ENCODE peak calls at places on chromosomes 6 and 20, in five cellular contexts. One of them, this sample, is unnamed.
A peak's percentile ranks its signal among the peaks of the same experiment; 100 is the strongest.

GRCh38 chr20:58127731-58128130 is 100.7 kb downstream of the ANKRD60 start:
- DNase-seq in HCT116: peak; percentile 71
- DNase-seq in PC-9: peak; percentile 98
- DNase-seq in hepatocyte: no peak
- DNase-seq in keratinocyte: peak; percentile 99
- DNase-seq in this sample: peak; percentile 15

GRCh38 chr6:156904176-156904967 is 127.2 kb downstream of the ARID1B start:
- DNase-seq in HCT116: no peak
- DNase-seq in hepatocyte: no peak
- DNase-seq in PC-9: no peak
- DNase-seq in keratinocyte: no peak
- DNase-seq in this sample: no peak

GRCh38 chr6:75812560-75812959 is 63.5 kb downstream of the MYO6 start:
- DNase-seq in hepatocyte: no peak
- DNase-seq in keratinocyte: no peak
- DNase-seq in PC-9: no peak
- DNase-seq in HCT116: no peak
- DNase-seq in this sample: no peak

GRCh38 chr6:137873273-137873762 is 6.3 kb downstream of the TNFAIP3 start:
- DNase-seq in hepatocyte: peak; percentile 81
- DNase-seq in HCT116: no peak
- DNase-seq in PC-9: peak; percentile 53
- DNase-seq in keratinocyte: no peak
- DNase-seq in this sample: peak; percentile 64

GRCh38 chr20:32516985-32517873 is 67.9 kb downstream of the NOL4L start:
- DNase-seq in HCT116: no peak
- DNase-seq in PC-9: no peak
- DNase-seq in hepatocyte: no peak
- DNase-seq in keratinocyte: no peak
- DNase-seq in this sample: no peak

GRCh38 chr6:131754088-131754487 is 43.3 kb upstream of the CTAGE9 start:
- DNase-seq in PC-9: peak; percentile 20
- DNase-seq in hepatocyte: no peak
- DNase-seq in keratinocyte: no peak
- DNase-seq in HCT116: no peak
- DNase-seq in this sample: no peak

GRCh38 chr6:131116755-131117360 is 18.4 kb upstream of the AKAP7 start:
- DNase-seq in hepatocyte: peak; percentile 50
- DNase-seq in HCT116: peak; percentile 41
- DNase-seq in keratinocyte: no peak
- DNase-seq in PC-9: peak; percentile 52
- DNase-seq in this sample: peak; percentile 78

GRCh38 chr6:101545171-101545570 is 151.7 kb downstream of the GRIK2 start:
- DNase-seq in PC-9: no peak
- DNase-seq in hepatocyte: no peak
- DNase-seq in keratinocyte: no peak
- DNase-seq in HCT116: no peak
- DNase-seq in this sample: no peak

GRCh38 chr6:72653032-72653431 is 31.2 kb downstream of the KCNQ5 start:
- DNase-seq in hepatocyte: no peak
- DNase-seq in PC-9: no peak
- DNase-seq in keratinocyte: no peak
- DNase-seq in HCT116: no peak
- DNase-seq in this sample: no peak

GRCh38 chr20:62961310-62961783 is 8.8 kb downstream of the SLC17A9 start:
- DNase-seq in keratinocyte: no peak
- DNase-seq in hepatocyte: no peak
- DNase-seq in HCT116: no peak
- DNase-seq in PC-9: no peak
- DNase-seq in this sample: no peak

GRCh38 chr6:40579101-40579500 is 8.1 kb downstream of the LRFN2 start:
- DNase-seq in keratinocyte: no peak
- DNase-seq in PC-9: no peak
- DNase-seq in HCT116: no peak
- DNase-seq in hepatocyte: no peak
- DNase-seq in this sample: no peak

GRCh38 chr6:29627762-29628418 is 5.1 kb downstream of the GABBR1 start:
- DNase-seq in hepatocyte: peak; percentile 77
- DNase-seq in keratinocyte: no peak
- DNase-seq in HCT116: no peak
- DNase-seq in PC-9: no peak
- DNase-seq in this sample: peak; percentile 95

GRCh38 chr20:17808782-17809181 is 109.0 kb downstream of the BANF2 start:
- DNase-seq in PC-9: no peak
- DNase-seq in keratinocyte: no peak
- DNase-seq in HCT116: no peak
- DNase-seq in hepatocyte: no peak
- DNase-seq in this sample: no peak

GRCh38 chr6:104644848-104645247 is 214.9 kb downstream of the HACE1 start:
- DNase-seq in HCT116: no peak
- DNase-seq in hepatocyte: no peak
- DNase-seq in keratinocyte: no peak
- DNase-seq in PC-9: no peak
- DNase-seq in this sample: no peak
- TF ChIP-seq EZH2 in HCT116: no peak
- TF ChIP-seq EZH2 in hepatocyte: no peak
- TF ChIP-seq EZH2 in keratinocyte: no peak
- TF ChIP-seq EZH2 in PC-9: no peak
- TF ChIP-seq EZH2 in this sample: no peak

GRCh38 chr20:41290804-41291389 is 26.6 kb downstream of the ZHX3 start:
- DNase-seq in keratinocyte: no peak
- DNase-seq in hepatocyte: no peak
- DNase-seq in PC-9: no peak
- DNase-seq in HCT116: no peak
- DNase-seq in this sample: no peak

GRCh38 chr20:41293269-41294037 is 24.1 kb downstream of the ZHX3 start:
- DNase-seq in hepatocyte: no peak
- DNase-seq in keratinocyte: no peak
- DNase-seq in HCT116: no peak
- DNase-seq in PC-9: no peak
- DNase-seq in this sample: no peak
- TF ChIP-seq CTCF in hepatocyte: no peak
- TF ChIP-seq CTCF in keratinocyte: no peak
- TF ChIP-seq CTCF in HCT116: no peak
- TF ChIP-seq CTCF in PC-9: no peak
- TF ChIP-seq CTCF in this sample: no peak

DNA sequence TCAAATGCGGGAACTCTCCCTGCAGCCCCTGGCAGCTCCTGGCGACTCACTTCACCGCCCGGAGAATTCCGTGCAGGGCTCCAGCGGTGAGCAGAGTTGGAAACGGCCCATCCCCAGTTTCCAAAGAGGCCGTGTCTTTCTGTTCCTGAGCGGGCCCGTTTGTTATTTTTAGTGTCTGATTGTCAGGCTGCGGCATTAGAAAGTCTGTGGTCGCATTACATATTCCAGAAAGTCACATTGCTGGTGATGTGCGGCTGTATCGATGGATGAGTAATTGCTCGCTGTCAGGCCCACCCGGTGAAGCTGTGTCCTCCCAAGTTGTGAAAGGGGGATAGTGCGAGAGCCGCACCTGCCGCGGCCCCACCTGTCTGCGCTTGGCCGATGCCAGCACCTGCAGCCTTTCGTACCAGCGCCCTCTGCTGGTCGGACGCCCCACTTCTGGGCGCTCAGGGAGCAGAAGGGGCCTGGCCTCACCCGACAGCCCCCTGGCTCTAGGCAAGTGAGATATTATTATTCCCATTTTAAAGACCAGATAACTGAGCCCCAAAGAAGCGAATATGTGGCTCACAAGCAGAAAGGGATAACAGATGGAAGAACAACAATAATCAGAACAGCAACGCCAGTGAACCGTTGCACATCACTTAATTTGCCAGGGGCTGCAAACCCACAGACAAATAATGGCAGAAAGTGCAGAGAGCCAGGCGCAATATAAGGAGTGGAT is 244.9 kb downstream of the TSHZ2 start:
- DNase-seq in PC-9: no peak
- DNase-seq in hepatocyte: peak; percentile 82
- DNase-seq in HCT116: peak; percentile 28
- DNase-seq in keratinocyte: no peak
- DNase-seq in this sample: peak; percentile 52
- TF ChIP-seq EZH2 in PC-9: no peak
- TF ChIP-seq EZH2 in hepatocyte: no peak
- TF ChIP-seq EZH2 in HCT116: no peak
- TF ChIP-seq EZH2 in keratinocyte: peak; percentile 38
- TF ChIP-seq EZH2 in this sample: no peak

DNA sequence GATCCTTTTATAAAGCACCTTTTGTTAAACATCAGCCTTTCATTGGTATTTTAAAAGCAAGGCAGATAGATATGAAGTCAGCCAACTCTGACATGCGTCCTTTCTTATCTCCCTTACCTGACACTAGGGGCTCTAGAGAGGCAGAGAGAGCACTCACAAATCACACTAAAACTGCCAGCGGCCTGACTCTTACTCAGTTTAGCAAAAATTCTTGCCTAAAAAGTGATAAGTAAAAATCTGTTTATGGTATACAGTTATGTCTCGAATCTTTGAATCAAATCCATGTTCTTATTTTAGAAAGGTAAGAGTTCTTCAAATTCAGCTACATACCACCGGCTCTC is 10.4 kb upstream of the TDRD6 start:
- DNase-seq in HCT116: no peak
- DNase-seq in hepatocyte: peak; percentile 23
- DNase-seq in PC-9: no peak
- DNase-seq in keratinocyte: no peak
- DNase-seq in this sample: peak; percentile 8
- TF ChIP-seq CTCF in HCT116: peak; percentile 63
- TF ChIP-seq CTCF in hepatocyte: peak; percentile 34
- TF ChIP-seq CTCF in PC-9: peak; percentile 39
- TF ChIP-seq CTCF in keratinocyte: peak; percentile 34
- TF ChIP-seq CTCF in this sample: peak; percentile 48

DNA sequence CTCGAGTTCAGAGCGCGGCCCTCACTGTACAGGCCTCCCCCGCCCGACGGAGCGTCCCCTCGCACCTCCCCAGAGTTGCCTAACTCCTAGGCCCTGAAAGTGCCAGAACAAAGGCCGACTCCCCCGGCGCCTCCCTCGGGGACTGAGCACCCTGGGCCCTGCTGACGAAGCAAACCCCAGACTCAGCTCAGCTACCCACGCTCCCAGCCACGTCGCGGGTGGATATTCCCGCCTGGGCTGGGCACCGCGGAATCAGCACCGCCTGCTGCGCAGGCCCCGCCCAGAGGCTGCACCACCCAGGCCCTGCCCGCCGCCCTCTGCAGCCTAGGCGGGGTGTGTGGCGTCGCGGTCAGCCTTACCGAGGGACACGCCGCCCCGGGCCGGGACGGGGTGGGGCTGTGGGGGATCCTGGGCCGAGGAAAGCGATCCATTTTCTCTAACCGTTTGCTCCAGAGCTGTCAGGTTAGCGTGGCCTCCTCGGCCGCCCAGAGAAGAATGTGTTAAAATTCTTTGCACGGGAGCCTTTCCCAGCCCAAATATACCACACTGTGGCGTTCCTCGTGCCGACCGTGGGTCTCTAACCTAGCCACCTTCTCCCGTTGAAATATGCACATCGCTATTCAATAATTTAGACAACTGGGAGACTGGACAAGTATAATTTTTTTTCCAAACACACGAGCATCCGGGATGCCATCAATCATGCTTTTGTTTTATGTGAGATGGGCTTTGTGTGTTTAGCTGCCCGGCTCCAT is 31.4 kb downstream of the TFAP2A start:
- DNase-seq in PC-9: no peak
- DNase-seq in keratinocyte: no peak
- DNase-seq in hepatocyte: no peak
- DNase-seq in HCT116: peak; percentile 13
- DNase-seq in this sample: no peak
- TF ChIP-seq EZH2 in PC-9: no peak
- TF ChIP-seq EZH2 in keratinocyte: no peak
- TF ChIP-seq EZH2 in hepatocyte: peak; percentile 43
- TF ChIP-seq EZH2 in HCT116: no peak
- TF ChIP-seq EZH2 in this sample: no peak

DNA sequence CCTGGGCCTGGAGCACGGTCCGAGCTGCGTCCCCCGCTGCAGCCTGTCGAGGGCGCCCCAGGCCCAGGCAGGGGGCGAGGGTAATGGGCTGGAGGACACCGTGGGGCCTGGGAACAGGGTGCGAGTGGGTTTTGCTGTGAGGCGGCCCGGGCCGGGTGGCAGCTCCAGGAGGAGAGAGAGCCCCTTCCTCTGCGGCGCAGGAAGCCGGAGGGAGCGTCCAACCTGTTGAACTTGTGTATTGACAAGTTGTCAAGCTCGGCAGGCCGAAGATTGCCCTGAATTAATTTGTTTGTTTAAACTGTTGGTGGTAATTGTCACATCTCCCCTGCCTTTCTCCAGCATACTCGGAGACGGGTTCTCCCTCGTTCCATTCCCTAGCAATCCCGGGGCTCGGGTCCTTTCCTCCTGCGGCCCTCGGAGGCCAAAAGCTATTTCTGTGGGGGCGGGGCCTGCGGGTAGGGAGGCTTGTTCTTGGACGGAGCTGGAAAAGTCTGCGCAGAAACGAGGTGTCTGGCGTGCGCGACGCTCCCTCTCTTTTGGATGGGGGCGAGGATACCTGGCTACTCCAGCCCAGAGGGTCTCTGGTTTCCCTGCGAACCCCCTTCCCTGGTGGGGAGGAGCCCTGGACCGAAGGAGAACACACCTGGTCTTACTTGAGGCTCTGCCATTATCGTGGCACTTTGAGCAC is 9.9 kb downstream of the NR2E1 start:
- DNase-seq in PC-9: no peak
- DNase-seq in hepatocyte: no peak
- DNase-seq in keratinocyte: no peak
- DNase-seq in HCT116: no peak
- DNase-seq in this sample: no peak
- TF ChIP-seq CTCF in PC-9: no peak
- TF ChIP-seq CTCF in hepatocyte: peak; percentile 35
- TF ChIP-seq CTCF in keratinocyte: peak; percentile 54
- TF ChIP-seq CTCF in HCT116: peak; percentile 35
- TF ChIP-seq CTCF in this sample: peak; percentile 60

GRCh38 chr20:24465730-24466129 is 3.7 kb upstream of the SYNDIG1 start:
- DNase-seq in hepatocyte: no peak
- DNase-seq in keratinocyte: no peak
- DNase-seq in PC-9: no peak
- DNase-seq in HCT116: no peak
- DNase-seq in this sample: no peak

GRCh38 chr20:24470031-24470781 is 777 bp downstream of the SYNDIG1 start:
- DNase-seq in keratinocyte: no peak
- DNase-seq in PC-9: no peak
- DNase-seq in hepatocyte: peak; percentile 28
- DNase-seq in HCT116: no peak
- DNase-seq in this sample: peak; percentile 32

GRCh38 chr20:24470782-24471582 is 1.6 kb downstream of the SYNDIG1 start:
- DNase-seq in keratinocyte: no peak
- DNase-seq in HCT116: no peak
- DNase-seq in PC-9: no peak
- DNase-seq in hepatocyte: no peak
- DNase-seq in this sample: peak; percentile 35

GRCh38 chr20:24469116-24470030 is at the start of gene SYNDIG1:
- DNase-seq in HCT116: no peak
- DNase-seq in keratinocyte: no peak
- DNase-seq in PC-9: no peak
- DNase-seq in hepatocyte: peak; percentile 58
- DNase-seq in this sample: peak; percentile 66

GRCh38 chr20:24468401-24469115 is 871 bp upstream of the SYNDIG1 start:
- DNase-seq in PC-9: no peak
- DNase-seq in HCT116: no peak
- DNase-seq in hepatocyte: no peak
- DNase-seq in keratinocyte: no peak
- DNase-seq in this sample: no peak
- TF ChIP-seq EZH2 in PC-9: no peak
- TF ChIP-seq EZH2 in HCT116: no peak
- TF ChIP-seq EZH2 in hepatocyte: peak; percentile 55
- TF ChIP-seq EZH2 in keratinocyte: peak; percentile 45
- TF ChIP-seq EZH2 in this sample: no peak

GRCh38 chr20:61436674-61437279 is 184.7 kb downstream of the CDH4 start:
- DNase-seq in PC-9: no peak
- DNase-seq in HCT116: no peak
- DNase-seq in hepatocyte: no peak
- DNase-seq in keratinocyte: peak; percentile 86
- DNase-seq in this sample: peak; percentile 99
- TF ChIP-seq CTCF in PC-9: no peak
- TF ChIP-seq CTCF in HCT116: no peak
- TF ChIP-seq CTCF in hepatocyte: no peak
- TF ChIP-seq CTCF in keratinocyte: peak; percentile 44
- TF ChIP-seq CTCF in this sample: peak; percentile 42

This sample was measured in A673.